ENCODE peak calls at places on chromosome 11, in five cellular contexts. One of them, this sample, is unnamed.

GRCh38 chr11:17013548-17014320 is 480 bp downstream of the PLEKHA7 start:
- DNase-seq in transverse colon: peak
- DNase-seq in mucosa of descending colon: peak
- DNase-seq in cardiac muscle cell: no peak
- DNase-seq in astrocyte of the cerebellum: no peak
- DNase-seq in this sample: peak

GRCh38 chr11:58286249-58286648 is 18.2 kb upstream of the OR10W1 start:
- DNase-seq in transverse colon: peak
- DNase-seq in cardiac muscle cell: peak
- DNase-seq in mucosa of descending colon: peak
- DNase-seq in astrocyte of the cerebellum: no peak
- DNase-seq in this sample: no peak

GRCh38 chr11:4697583-4697982 is at the start of gene OR51E2:
- DNase-seq in astrocyte of the cerebellum: peak
- DNase-seq in transverse colon: peak
- DNase-seq in cardiac muscle cell: no peak
- DNase-seq in mucosa of descending colon: no peak
- DNase-seq in this sample: no peak

GRCh38 chr11:57679396-57679795 is 11.5 kb downstream of the ZDHHC5 start:
- DNase-seq in mucosa of descending colon: no peak
- DNase-seq in cardiac muscle cell: no peak
- DNase-seq in transverse colon: no peak
- DNase-seq in astrocyte of the cerebellum: no peak
- DNase-seq in this sample: no peak

GRCh38 chr11:134758342-134758931 is 346.4 kb upstream of the B3GAT1 start:
- DNase-seq in transverse colon: no peak
- DNase-seq in mucosa of descending colon: no peak
- DNase-seq in cardiac muscle cell: no peak
- DNase-seq in astrocyte of the cerebellum: no peak
- DNase-seq in this sample: no peak

GRCh38 chr11:128470081-128470480 is 117.3 kb downstream of the ETS1 start:
- DNase-seq in transverse colon: no peak
- DNase-seq in mucosa of descending colon: no peak
- DNase-seq in cardiac muscle cell: no peak
- DNase-seq in astrocyte of the cerebellum: no peak
- DNase-seq in this sample: no peak

GRCh38 chr11:134579709-134580634 is 167.9 kb upstream of the B3GAT1 start:
- DNase-seq in mucosa of descending colon: peak
- DNase-seq in cardiac muscle cell: no peak
- DNase-seq in transverse colon: peak
- DNase-seq in astrocyte of the cerebellum: no peak
- DNase-seq in this sample: no peak

GRCh38 chr11:31810779-31811647 is at the start of gene PAX6:
- DNase-seq in cardiac muscle cell: peak
- DNase-seq in mucosa of descending colon: peak
- DNase-seq in astrocyte of the cerebellum: peak
- DNase-seq in transverse colon: peak
- DNase-seq in this sample: peak

GRCh38 chr11:32065865-32066264 is 25.0 kb upstream of the RCN1 start:
- DNase-seq in transverse colon: no peak
- DNase-seq in astrocyte of the cerebellum: no peak
- DNase-seq in cardiac muscle cell: no peak
- DNase-seq in mucosa of descending colon: no peak
- DNase-seq in this sample: no peak

GRCh38 chr11:7072401-7073028 is 16.3 kb upstream of the RBMXL2 start:
- DNase-seq in transverse colon: no peak
- DNase-seq in astrocyte of the cerebellum: no peak
- DNase-seq in mucosa of descending colon: no peak
- DNase-seq in cardiac muscle cell: no peak
- DNase-seq in this sample: no peak

GRCh38 chr11:15229069-15229468 is 114.3 kb downstream of the INSC start:
- DNase-seq in cardiac muscle cell: no peak
- DNase-seq in transverse colon: no peak
- DNase-seq in astrocyte of the cerebellum: no peak
- DNase-seq in mucosa of descending colon: no peak
- DNase-seq in this sample: no peak

GRCh38 chr11:15695096-15695721 is 580.5 kb downstream of the INSC start:
- DNase-seq in cardiac muscle cell: no peak
- DNase-seq in mucosa of descending colon: no peak
- DNase-seq in astrocyte of the cerebellum: no peak
- DNase-seq in transverse colon: no peak
- DNase-seq in this sample: no peak

GRCh38 chr11:119693253-119693815 is 35.7 kb downstream of the NECTIN1 start:
- DNase-seq in transverse colon: no peak
- DNase-seq in astrocyte of the cerebellum: no peak
- DNase-seq in mucosa of descending colon: no peak
- DNase-seq in cardiac muscle cell: no peak
- DNase-seq in this sample: no peak

GRCh38 chr11:133545199-133545709 is 13.0 kb upstream of the OPCML start:
- DNase-seq in cardiac muscle cell: no peak
- DNase-seq in transverse colon: no peak
- DNase-seq in mucosa of descending colon: no peak
- DNase-seq in astrocyte of the cerebellum: no peak
- DNase-seq in this sample: no peak

GRCh38 chr11:88310246-88310645 is 27.3 kb downstream of the CTSC start:
- DNase-seq in astrocyte of the cerebellum: no peak
- DNase-seq in cardiac muscle cell: no peak
- DNase-seq in transverse colon: no peak
- DNase-seq in mucosa of descending colon: no peak
- DNase-seq in this sample: no peak

GRCh38 chr11:9790703-9791102 is 126.8 kb downstream of the SWAP70 start:
- DNase-seq in transverse colon: no peak
- DNase-seq in astrocyte of the cerebellum: no peak
- DNase-seq in cardiac muscle cell: no peak
- DNase-seq in mucosa of descending colon: no peak
- DNase-seq in this sample: no peak
- H3K4me3 ChIP-seq in transverse colon: no peak
- H3K4me3 ChIP-seq in astrocyte of the cerebellum: no peak
- H3K4me3 ChIP-seq in cardiac muscle cell: no peak
- H3K4me3 ChIP-seq in mucosa of descending colon: no peak
- H3K4me3 ChIP-seq in this sample: no peak

GRCh38 chr11:115581871-115582639 is 77.8 kb upstream of the CADM1 start:
- DNase-seq in astrocyte of the cerebellum: no peak
- DNase-seq in cardiac muscle cell: no peak
- DNase-seq in mucosa of descending colon: peak
- DNase-seq in transverse colon: peak
- DNase-seq in this sample: no peak

GRCh38 chr11:115591380-115591779 is 87.2 kb upstream of the CADM1 start:
- DNase-seq in mucosa of descending colon: no peak
- DNase-seq in cardiac muscle cell: no peak
- DNase-seq in transverse colon: no peak
- DNase-seq in astrocyte of the cerebellum: no peak
- DNase-seq in this sample: no peak

GRCh38 chr11:115585361-115586024 is 81.3 kb upstream of the CADM1 start:
- DNase-seq in transverse colon: no peak
- DNase-seq in cardiac muscle cell: no peak
- DNase-seq in astrocyte of the cerebellum: no peak
- DNase-seq in mucosa of descending colon: no peak
- DNase-seq in this sample: no peak

GRCh38 chr11:115590254-115590653 is 86.0 kb upstream of the CADM1 start:
- DNase-seq in astrocyte of the cerebellum: no peak
- DNase-seq in transverse colon: no peak
- DNase-seq in mucosa of descending colon: no peak
- DNase-seq in cardiac muscle cell: no peak
- DNase-seq in this sample: no peak

GRCh38 chr11:115587718-115588342 is 83.6 kb upstream of the CADM1 start:
- DNase-seq in astrocyte of the cerebellum: no peak
- DNase-seq in cardiac muscle cell: no peak
- DNase-seq in transverse colon: no peak
- DNase-seq in mucosa of descending colon: no peak
- DNase-seq in this sample: no peak
- TF ChIP-seq CTCF in astrocyte of the cerebellum: no peak
- TF ChIP-seq CTCF in cardiac muscle cell: no peak
- TF ChIP-seq CTCF in transverse colon: no peak
- TF ChIP-seq CTCF in mucosa of descending colon: no peak
- TF ChIP-seq CTCF in this sample: no peak

DNA sequence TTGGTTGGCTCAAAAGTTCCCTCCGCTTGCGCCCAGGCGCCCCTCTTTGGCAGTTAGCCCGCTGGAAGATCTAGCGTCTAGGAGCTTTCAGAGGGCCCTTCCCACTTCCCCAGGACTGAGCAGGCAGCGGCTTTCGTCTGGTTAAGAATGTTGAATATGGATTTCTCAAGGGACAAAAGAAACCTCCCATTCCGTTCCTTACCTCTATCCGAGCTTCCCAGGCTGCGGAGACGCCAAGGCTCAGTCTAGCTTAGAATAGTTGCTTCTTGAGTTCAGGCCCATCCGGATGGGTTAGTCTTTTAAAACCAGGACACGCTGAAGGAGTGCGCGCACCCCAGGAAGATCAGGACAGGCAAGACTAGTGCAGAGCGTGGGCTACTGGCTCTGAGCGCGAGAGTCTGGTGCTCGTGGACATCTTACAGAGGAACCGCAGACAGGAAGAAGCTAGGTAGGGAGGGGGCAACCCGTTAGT is 1.6 kb downstream of the NELL1 start:
- DNase-seq in transverse colon: no peak
- DNase-seq in astrocyte of the cerebellum: no peak
- DNase-seq in cardiac muscle cell: no peak
- DNase-seq in mucosa of descending colon: no peak
- DNase-seq in this sample: peak
- H3K4me3 ChIP-seq in transverse colon: no peak
- H3K4me3 ChIP-seq in astrocyte of the cerebellum: no peak
- H3K4me3 ChIP-seq in cardiac muscle cell: peak
- H3K4me3 ChIP-seq in mucosa of descending colon: no peak
- H3K4me3 ChIP-seq in this sample: peak

GRCh38 chr11:11078344-11078743 is 220.5 kb upstream of the ZBED5 start:
- DNase-seq in transverse colon: no peak
- DNase-seq in astrocyte of the cerebellum: no peak
- DNase-seq in mucosa of descending colon: no peak
- DNase-seq in cardiac muscle cell: peak
- DNase-seq in this sample: no peak
- TF ChIP-seq CTCF in transverse colon: no peak
- TF ChIP-seq CTCF in astrocyte of the cerebellum: no peak
- TF ChIP-seq CTCF in mucosa of descending colon: no peak
- TF ChIP-seq CTCF in cardiac muscle cell: peak
- TF ChIP-seq CTCF in this sample: no peak

GRCh38 chr11:65578667-65579066 is 2.8 kb downstream of the EHBP1L1 start:
- DNase-seq in mucosa of descending colon: no peak
- DNase-seq in transverse colon: peak
- DNase-seq in astrocyte of the cerebellum: no peak
- DNase-seq in cardiac muscle cell: no peak
- DNase-seq in this sample: no peak

GRCh38 chr11:65580756-65581155 is 4.9 kb downstream of the EHBP1L1 start:
- DNase-seq in astrocyte of the cerebellum: no peak
- DNase-seq in cardiac muscle cell: no peak
- DNase-seq in transverse colon: no peak
- DNase-seq in mucosa of descending colon: no peak
- DNase-seq in this sample: no peak

GRCh38 chr11:65578134-65578533 is 2.3 kb downstream of the EHBP1L1 start:
- DNase-seq in transverse colon: peak
- DNase-seq in mucosa of descending colon: no peak
- DNase-seq in astrocyte of the cerebellum: no peak
- DNase-seq in cardiac muscle cell: no peak
- DNase-seq in this sample: no peak

GRCh38 chr11:65580031-65580692 is 4.3 kb downstream of the EHBP1L1 start:
- DNase-seq in mucosa of descending colon: no peak
- DNase-seq in cardiac muscle cell: no peak
- DNase-seq in astrocyte of the cerebellum: no peak
- DNase-seq in transverse colon: no peak
- DNase-seq in this sample: no peak

DNA sequence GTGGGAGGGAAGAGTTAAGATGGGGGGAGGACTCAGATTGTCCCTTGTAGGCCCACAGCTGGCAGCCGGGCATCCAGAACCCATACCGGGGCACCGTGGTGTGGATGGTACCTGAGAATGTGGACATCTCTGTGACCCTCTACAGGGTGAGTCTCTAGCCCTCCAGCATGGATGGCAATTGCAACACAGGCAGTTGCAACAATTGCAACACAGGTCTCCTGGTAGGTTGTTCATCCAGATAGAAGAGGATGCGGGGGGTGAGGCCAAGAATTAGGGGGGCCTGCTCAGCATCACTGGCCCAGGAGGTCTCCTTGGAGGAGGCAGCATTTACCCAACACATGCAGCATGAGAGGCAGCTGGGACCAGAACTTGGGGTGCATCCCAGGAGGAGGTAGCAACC is 3.4 kb downstream of the EHBP1L1 start:
- DNase-seq in mucosa of descending colon: no peak
- DNase-seq in astrocyte of the cerebellum: no peak
- DNase-seq in cardiac muscle cell: no peak
- DNase-seq in transverse colon: peak
- DNase-seq in this sample: no peak
- H3K4me3 ChIP-seq in mucosa of descending colon: no peak
- H3K4me3 ChIP-seq in astrocyte of the cerebellum: no peak
- H3K4me3 ChIP-seq in cardiac muscle cell: no peak
- H3K4me3 ChIP-seq in transverse colon: no peak
- H3K4me3 ChIP-seq in this sample: no peak

DNA sequence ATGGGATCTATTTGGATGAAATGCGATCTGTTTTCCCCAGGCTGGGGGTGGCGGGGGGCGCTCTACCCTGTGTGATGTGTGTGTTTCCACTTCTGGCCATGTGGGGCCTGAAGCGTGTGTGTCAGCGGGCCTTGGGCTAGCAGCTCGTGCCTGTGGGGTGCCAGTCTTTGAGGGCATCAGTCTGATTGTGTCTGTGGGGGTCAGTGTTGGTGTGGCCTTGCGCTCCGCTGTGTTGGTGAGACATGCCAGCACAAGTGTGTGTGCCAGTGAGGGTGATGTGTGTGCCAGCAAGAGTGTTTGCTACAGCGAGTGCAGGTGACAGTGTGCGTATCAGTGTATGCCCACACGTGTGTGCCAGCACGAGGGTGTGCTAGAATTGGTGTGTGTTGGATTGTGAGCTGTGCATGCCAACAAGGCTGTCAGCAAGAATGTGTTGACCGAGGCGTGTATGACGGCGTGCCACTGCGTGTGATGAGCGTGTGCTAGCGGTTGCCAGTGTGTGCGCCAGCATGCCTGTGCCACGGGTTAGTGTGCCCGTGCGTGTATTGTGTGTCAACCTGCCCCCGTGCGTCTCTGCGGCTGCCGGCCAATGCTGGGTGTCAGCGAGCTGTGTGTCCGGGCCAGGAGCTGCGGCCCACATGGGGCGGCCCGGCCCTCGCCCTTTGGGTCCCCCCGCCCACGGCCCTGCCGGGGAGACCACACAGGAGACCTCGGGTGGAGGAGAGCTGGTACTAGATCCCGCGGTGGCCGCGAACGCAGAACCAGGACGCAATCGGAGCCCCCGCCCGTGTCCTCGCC is 519 bp downstream of the ARRB1 start:
- DNase-seq in cardiac muscle cell: peak
- DNase-seq in astrocyte of the cerebellum: no peak
- DNase-seq in mucosa of descending colon: peak
- DNase-seq in transverse colon: peak
- DNase-seq in this sample: peak
- TF ChIP-seq CTCF in cardiac muscle cell: peak
- TF ChIP-seq CTCF in astrocyte of the cerebellum: no peak
- TF ChIP-seq CTCF in mucosa of descending colon: no peak
- TF ChIP-seq CTCF in transverse colon: no peak
- TF ChIP-seq CTCF in this sample: no peak

This sample was measured in kidney.